ENCODE peak calls at places on chromosome 5, in seven cellular contexts. V is A673; D is kidney; M is pancreas; C is effector memory CD4-positive, alpha-beta T cell; K is psoas muscle; I is GM23248. F is an unnamed sample.

GRCh38 chr5:141040093-141040762 is 10.9 kb upstream of the PCDHB1 start:
- DNase-seq in D (peak; percentile 79), K (peak; percentile 13), I (peak; percentile 31), V (peak; percentile 96), C (no peak), M (peak; percentile 55), F (peak; percentile 82)

GRCh38 chr5:132437604-132438275 is 52.8 kb downstream of the IRF1 start:
- DNase-seq in M (peak; percentile 60), K (peak; percentile 79), V (peak; percentile 67), D (peak; percentile 95), C (peak; percentile 27), I (peak; percentile 90), F (peak; percentile 88)

GRCh38 chr5:141872496-141873356 is 5.5 kb downstream of the PCDH1 start:
- DNase-seq in K (no peak), V (no peak), I (no peak), M (no peak), D (no peak), C (no peak), F (peak; percentile 15)

GRCh38 chr5:997001-997474 is 11.6 kb upstream of the NKD2 start:
- DNase-seq in I (peak; percentile 17), D (peak; percentile 80), C (no peak), M (no peak), K (no peak), V (peak; percentile 88), F (peak; percentile 58)

GRCh38 chr5:140174472-140175366 is at the start of gene CYSTM1:
- DNase-seq in D (peak; percentile 99), I (peak; percentile 99), M (peak; percentile 96), K (peak; percentile 97), C (peak; percentile 95), V (peak; percentile 97), F (peak; percentile 98)

GRCh38 chr5:174549254-174549653 is 175.1 kb upstream of the MSX2 start:
- DNase-seq in I (peak; percentile 25), D (no peak), C (no peak), V (no peak), K (peak; percentile 31), M (no peak), F (no peak)

GRCh38 chr5:11520241-11520929 is 383.9 kb downstream of the CTNND2 start:
- DNase-seq in D (no peak), I (no peak), V (no peak), M (no peak), C (no peak), K (no peak), F (no peak)

GRCh38 chr5:60886158-60886557 is 42.1 kb upstream of the ELOVL7 start:
- DNase-seq in V (no peak), K (no peak), I (no peak), M (no peak), D (no peak), C (no peak), F (no peak)

GRCh38 chr5:150410524-150411244 is 2.0 kb downstream of the CD74 start:
- DNase-seq in D (no peak), K (peak; percentile 47), I (peak; percentile 87), C (peak; percentile 49), V (peak; percentile 76), M (peak; percentile 80), F (no peak)

GRCh38 chr5:138149530-138149929 is 10.3 kb upstream of the NME5 start:
- DNase-seq in C (no peak), I (peak; percentile 31), K (no peak), V (peak; percentile 15), D (no peak), M (no peak), F (no peak)

GRCh38 chr5:132012385-132013005 is 1.0 kb upstream of the ACSL6 start:
- DNase-seq in D (peak; percentile 68), C (no peak), V (peak; percentile 65), M (peak; percentile 23), K (peak; percentile 47), I (peak; percentile 72), F (peak; percentile 73)

GRCh38 chr5:135239461-135240282 is 159.4 kb downstream of the MACROH2A1 start:
- DNase-seq in I (no peak), M (no peak), D (peak; percentile 27), V (no peak), C (no peak), K (no peak), F (peak; percentile 62)

GRCh38 chr5:7754997-7755596 is 95.8 kb downstream of the CFAP90 start:
- DNase-seq in D (no peak), K (peak; percentile 55), C (peak; percentile 3), M (peak; percentile 25), V (peak; percentile 45), I (peak; percentile 55), F (peak; percentile 86)

GRCh38 chr5:40477856-40478546 is 201.7 kb upstream of the PTGER4 start:
- DNase-seq in M (no peak), V (no peak), I (peak; percentile 84), K (no peak), C (no peak), D (no peak), F (no peak)

GRCh38 chr5:10452768-10453331 is 11.2 kb downstream of the ROPN1L start:
- DNase-seq in V (peak; percentile 78), I (peak; percentile 91), K (no peak), D (no peak), M (no peak), C (peak; percentile 3), F (no peak)

GRCh38 chr5:123047706-123048105 is 11.2 kb upstream of the PPIC start:
- DNase-seq in C (no peak), D (no peak), I (no peak), V (no peak), M (no peak), K (no peak), F (no peak)

GRCh38 chr5:123046222-123046621 is 9.7 kb upstream of the PPIC start:
- DNase-seq in C (no peak), K (no peak), V (no peak), M (no peak), I (no peak), D (no peak), F (no peak)

GRCh38 chr5:123039673-123040072 is 3.1 kb upstream of the PPIC start:
- DNase-seq in M (no peak), C (no peak), I (no peak), D (no peak), V (no peak), K (no peak), F (no peak)

GRCh38 chr5:123044926-123045617 is 8.5 kb upstream of the PPIC start:
- DNase-seq in C (no peak), M (no peak), V (no peak), D (no peak), I (no peak), K (no peak), F (no peak)
- H3K4me1 ChIP-seq in C (no peaks in the 10 kb centered on the region), M (peaks cover 6% of the 10 kb centered on the region), V (no peaks in the 10 kb centered on the region), D (no peaks in the 10 kb centered on the region), I (no peaks in the 10 kb centered on the region), K (no peaks in the 10 kb centered on the region), F (no peaks in the 10 kb centered on the region)

DNA sequence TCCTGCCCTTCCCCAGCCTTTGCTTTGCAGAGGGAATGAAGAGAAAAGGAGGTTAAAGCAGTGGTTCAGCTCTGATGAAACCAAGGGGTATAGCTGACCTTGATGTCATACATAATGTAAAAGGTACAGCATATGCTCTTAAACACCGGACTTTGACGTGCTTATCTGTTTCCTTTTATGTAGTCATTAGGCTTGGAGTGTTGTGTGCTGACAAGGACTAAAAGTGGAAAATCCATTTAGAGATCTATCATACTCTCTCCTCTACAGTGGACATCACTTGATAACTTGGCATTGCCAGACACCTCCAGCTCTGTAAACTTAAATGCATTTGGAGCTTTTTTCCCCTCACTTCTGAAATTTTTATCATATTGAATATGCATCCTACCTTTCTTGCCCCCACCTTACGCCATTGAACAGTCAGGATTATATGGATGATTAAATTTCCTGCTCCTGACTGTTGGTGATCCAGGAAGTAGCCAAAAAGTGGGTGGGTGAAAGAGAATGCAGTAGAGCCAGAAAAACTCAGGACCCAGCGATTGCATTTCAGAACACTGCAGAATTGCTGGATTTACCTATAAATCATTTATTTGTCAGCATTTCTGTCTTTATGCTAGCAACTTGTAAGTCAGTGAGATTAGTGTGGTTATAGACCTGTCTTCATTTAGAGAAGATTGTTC is 4.1 kb downstream of the TNFAIP8 start:
- DNase-seq in I (no peak), V (no peak), K (no peak), D (no peak), C (no peak), M (no peak), F (no peak)
- H3K4me1 ChIP-seq in I (peaks cover 40% of the 10 kb centered on the region), V (peaks cover 42% of the 10 kb centered on the region), K (no peaks in the 10 kb centered on the region), D (peaks cover 13% of the 10 kb centered on the region), C (peaks cover 70% of the 10 kb centered on the region), M (no peaks in the 10 kb centered on the region), F (peaks cover 33% of the 10 kb centered on the region)

GRCh38 chr5:96932026-96932425 is 3.9 kb upstream of the LNPEP start:
- DNase-seq in D (no peak), I (no peak), M (no peak), V (no peak), C (no peak), K (no peak), F (no peak)

GRCh38 chr5:96928931-96929708 is 6.8 kb upstream of the LNPEP start:
- DNase-seq in C (no peak), M (no peak), D (no peak), V (no peak), I (no peak), K (no peak), F (no peak)

GRCh38 chr5:96930058-96930457 is 5.8 kb upstream of the LNPEP start:
- DNase-seq in K (no peak), M (no peak), D (no peak), V (no peak), I (no peak), C (no peak), F (no peak)

GRCh38 chr5:96931605-96932004 is 4.3 kb upstream of the LNPEP start:
- DNase-seq in C (no peak), K (no peak), M (no peak), D (no peak), I (no peak), V (no peak), F (no peak)

DNA sequence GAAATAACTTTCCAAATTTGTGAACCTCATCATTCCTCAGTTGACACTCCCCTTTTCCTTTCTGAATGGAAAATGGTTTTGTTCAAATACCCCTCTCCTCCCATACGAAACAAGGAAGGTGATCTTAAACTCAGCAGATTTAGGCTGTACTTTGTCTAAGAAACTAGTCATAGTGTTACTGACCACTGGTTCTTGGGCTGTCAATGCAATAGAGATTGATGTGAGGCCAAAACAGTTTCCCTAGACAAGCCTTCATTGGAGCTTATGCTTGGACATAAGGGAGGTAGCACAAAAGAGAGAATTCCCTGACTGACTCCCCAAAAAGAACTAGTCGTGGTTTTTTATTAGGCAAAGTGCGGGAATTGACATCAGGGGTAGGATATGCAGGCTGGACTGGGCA is 5.3 kb upstream of the LNPEP start:
- DNase-seq in I (no peak), V (no peak), C (no peak), D (no peak), M (no peak), K (no peak), F (no peak)
- H3K4me1 ChIP-seq in I (peaks cover 12% of the 10 kb centered on the region), V (peaks cover 24% of the 10 kb centered on the region), C (peaks cover 11% of the 10 kb centered on the region), D (peaks cover 11% of the 10 kb centered on the region), M (peaks cover 5% of the 10 kb centered on the region), K (peaks cover 37% of the 10 kb centered on the region), F (peaks cover 27% of the 10 kb centered on the region)

GRCh38 chr5:92695123-92696084 is 885.6 kb downstream of the NR2F1-AS1 start:
- DNase-seq in I (no peak), M (no peak), D (no peak), C (no peak), K (no peak), V (no peak), F (no peak)

DNA sequence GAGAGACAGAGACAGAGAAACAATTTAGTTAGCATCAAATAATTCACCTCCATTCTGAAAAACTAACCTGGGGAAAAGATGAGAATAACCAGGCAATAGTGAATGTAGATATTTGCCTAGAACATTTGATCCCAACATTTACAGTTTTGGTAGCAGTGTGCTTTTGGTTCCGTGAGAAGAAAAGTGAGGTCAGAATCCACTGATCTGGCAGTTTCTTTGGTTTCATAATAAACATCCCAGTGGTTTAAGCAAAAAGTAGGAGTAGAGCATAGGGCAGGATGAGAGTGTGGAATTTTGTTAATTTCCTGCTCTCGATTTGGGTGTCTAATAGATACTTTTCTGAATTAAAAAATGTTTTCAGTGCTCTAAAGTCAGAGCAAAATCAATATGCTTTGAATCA is 887.0 kb downstream of the NR2F1-AS1 start:
- DNase-seq in I (no peak), K (no peak), D (no peak), V (no peak), C (no peak), M (no peak), F (no peak)
- H3K4me1 ChIP-seq in I (no peaks in the 10 kb centered on the region), K (no peaks in the 10 kb centered on the region), D (no peaks in the 10 kb centered on the region), V (no peaks in the 10 kb centered on the region), C (no peaks in the 10 kb centered on the region), M (no peaks in the 10 kb centered on the region), F (no peaks in the 10 kb centered on the region)

F was measured in upper lobe of right lung.